ENCODE peak calls at places on chromosomes 11 and 22, in six cellular contexts. K is colonic mucosa, T is K562, N is PC-3, W is lung, L is uterus. O is an unnamed sample.

GRCh38 chr22:33757443-33758124 is 162.7 kb downstream of the LARGE1 start:
- DNase-seq in N (no peak), W (no peak), L (peak; percentile 61), K (no peak), T (no peak), O (no peak)

GRCh38 chr11:63745304-63746170 is 23.0 kb downstream of the ZFTA start:
- DNase-seq in N (peak; percentile 33), L (no peak), T (no peak), W (no peak), K (no peak), O (no peak)

GRCh38 chr11:111303476-111303875 is 5.1 kb downstream of the POU2AF3 start:
- DNase-seq in W (peak; percentile 71), T (no peak), K (peak; percentile 78), N (peak; percentile 67), L (no peak), O (peak; percentile 9)

GRCh38 chr11:74493816-74494630 is 499 bp upstream of the LIPT2 start:
- DNase-seq in K (no peak), W (no peak), L (no peak), N (peak; percentile 80), T (no peak), O (no peak)

GRCh38 chr11:61378713-61379313 is 13.6 kb upstream of the TMEM216 start:
- DNase-seq in K (no peak), W (no peak), T (no peak), N (peak; percentile 77), L (peak; percentile 57), O (no peak)

GRCh38 chr11:111018571-111018970 is 227.0 kb upstream of the POU2AF2 start:
- DNase-seq in T (no peak), K (no peak), N (no peak), W (no peak), L (no peak), O (no peak)

GRCh38 chr11:65911682-65912568 is 6.9 kb downstream of the C11orf68 start:
- DNase-seq in L (peak; percentile 79), T (peak; percentile 34), K (peak; percentile 58), N (peak; percentile 99), W (peak; percentile 52), O (peak; percentile 51)

GRCh38 chr22:30636226-30637077 is 871 bp downstream of the SLC35E4 start:
- DNase-seq in W (no peak), K (peak; percentile 46), T (no peak), N (peak; percentile 6), L (peak; percentile 27), O (no peak)

GRCh38 chr11:17462940-17463339 is 13.7 kb downstream of the ABCC8 start:
- DNase-seq in K (no peak), T (peak; percentile 70), W (no peak), N (no peak), L (no peak), O (no peak)

GRCh38 chr22:20853236-20853660 is 5.4 kb downstream of the PI4KA start:
- DNase-seq in L (no peak), W (no peak), N (no peak), K (no peak), T (peak; percentile 36), O (no peak)

GRCh38 chr11:44346983-44347382 is 37.0 kb upstream of the ALX4 start:
- DNase-seq in L (no peak), N (no peak), T (no peak), W (no peak), K (no peak), O (no peak)

GRCh38 chr11:12235549-12235944 is 125.2 kb downstream of the MICAL2 start:
- DNase-seq in W (no peak), N (no peak), T (peak; percentile 28), K (no peak), L (no peak), O (peak; percentile 43)

GRCh38 chr11:57276857-57277505 is 39.9 kb upstream of the APLNR start:
- DNase-seq in T (no peak), N (no peak), K (no peak), L (no peak), W (no peak), O (no peak)

GRCh38 chr11:1925373-1926155 is 6.1 kb downstream of the TNNT3 start:
- DNase-seq in L (no peak), T (no peak), N (no peak), W (no peak), K (no peak), O (no peak)

GRCh38 chr11:130159657-130160459 is at the start of gene ST14:
- DNase-seq in K (peak; percentile 89), L (no peak), W (peak; percentile 76), N (peak; percentile 81), T (no peak), O (no peak)

GRCh38 chr11:131980878-131981668 is 610.7 kb downstream of the NTM start:
- DNase-seq in L (no peak), W (no peak), N (no peak), T (no peak), K (no peak), O (no peak)

GRCh38 chr11:73387594-73388021 is 11.4 kb downstream of the RELT start:
- DNase-seq in T (no peak), W (no peak), K (no peak), N (no peak), L (no peak), O (no peak)

GRCh38 chr11:100849009-100849913 is 162.2 kb downstream of the ARHGAP42 start:
- DNase-seq in W (no peak), N (no peak), L (no peak), K (no peak), T (no peak), O (peak; percentile 81)

GRCh38 chr11:81237139-81237538 is 1496.5 kb downstream of the FAM181B start:
- DNase-seq in K (peak; percentile 36), W (no peak), T (no peak), L (no peak), N (peak; percentile 76), O (peak; percentile 33)
- TF ChIP-seq CTCF in K (peak; percentile 36), W (no peak), T (peak; percentile 13), L (no peak), N (peak; percentile 67), O (no peak)

DNA sequence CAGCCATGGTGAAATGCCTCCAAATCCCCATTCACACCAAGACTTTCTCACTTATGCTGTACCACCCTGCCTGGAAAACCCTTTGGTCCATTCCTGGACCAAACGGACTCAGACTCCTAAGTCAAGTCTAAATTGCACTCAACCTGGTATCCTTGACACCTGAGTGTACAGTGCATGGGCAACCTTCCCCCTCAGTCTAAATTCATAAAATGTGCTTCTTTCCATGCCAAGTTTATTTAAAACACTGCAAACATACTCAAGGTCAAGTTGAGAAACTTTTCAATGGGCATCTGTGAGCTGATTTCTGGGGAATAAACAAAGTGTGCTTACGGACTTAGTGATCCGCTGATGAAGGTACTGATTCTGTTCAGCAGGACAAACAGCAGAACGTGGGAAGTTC is 26.4 kb downstream of the HIRA start:
- DNase-seq in K (no peak), W (no peak), N (no peak), T (no peak), L (no peak), O (no peak)
- H3K36me3 ChIP-seq in K (peaks cover 4% of the 10 kb centered on the region), W (peaks cover 13% of the 10 kb centered on the region), N (peaks cover 15% of the 10 kb centered on the region), T (peaks cover 95% of the 10 kb centered on the region), L (no peaks in the 10 kb centered on the region), O (no peaks in the 10 kb centered on the region)

GRCh38 chr11:394858-395655 is 1.0 kb downstream of the PKP3 start:
- DNase-seq in W (no peak), L (no peak), T (peak; percentile 22), K (peak; percentile 26), N (no peak), O (no peak)

GRCh38 chr11:396511-396947 is 2.5 kb downstream of the PKP3 start:
- DNase-seq in W (no peak), T (no peak), N (no peak), L (no peak), K (peak; percentile 23), O (no peak)

GRCh38 chr11:398826-399225 is 4.8 kb downstream of the PKP3 start:
- DNase-seq in W (no peak), T (no peak), K (no peak), N (no peak), L (no peak), O (no peak)

GRCh38 chr11:395866-396265 is 1.9 kb downstream of the PKP3 start:
- DNase-seq in L (no peak), K (peak; percentile 22), N (no peak), T (no peak), W (no peak), O (no peak)

DNA sequence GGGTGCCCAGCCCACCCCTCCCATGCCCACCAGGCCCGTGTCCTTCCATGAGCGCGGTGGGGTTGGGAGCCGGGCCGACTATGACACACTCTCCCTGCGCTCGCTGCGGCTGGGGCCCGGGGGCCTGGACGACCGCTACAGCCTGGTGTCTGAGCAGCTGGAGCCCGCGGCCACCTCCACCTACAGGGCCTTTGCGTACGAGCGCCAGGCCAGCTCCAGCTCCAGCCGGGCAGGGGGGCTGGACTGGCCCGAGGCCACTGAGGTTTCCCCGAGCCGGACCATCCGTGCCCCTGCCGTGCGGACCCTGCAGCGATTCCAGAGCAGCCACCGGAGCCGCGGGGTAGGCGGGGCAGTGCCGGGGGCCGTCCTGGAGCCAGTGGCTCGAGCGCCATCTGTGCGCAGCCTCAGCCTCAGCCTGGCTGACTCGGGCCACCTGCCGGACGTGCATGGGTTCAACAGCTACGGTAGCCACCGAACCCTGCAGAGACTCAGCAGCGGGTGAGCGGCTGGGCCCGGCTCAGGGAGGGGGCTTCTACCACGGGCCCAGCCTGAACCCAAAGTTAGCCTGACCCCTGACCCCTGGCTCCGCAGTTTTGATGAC is 3.0 kb downstream of the PKP3 start:
- DNase-seq in K (peak; percentile 42), T (no peak), W (no peak), L (peak; percentile 68), N (no peak), O (peak; percentile 78)
- TF ChIP-seq CTCF in K (no peak), T (no peak), W (peak; percentile 50), L (peak; percentile 65), N (no peak), O (peak; percentile 62)

GRCh38 chr11:119323532-119324033 is 6.7 kb upstream of the MCAM start:
- DNase-seq in W (peak; percentile 79), N (peak; percentile 86), K (peak; percentile 84), T (peak; percentile 56), L (peak; percentile 79), O (peak; percentile 78)
- H3K36me3 ChIP-seq in W (no peaks in the 10 kb centered on the region), N (no peaks in the 10 kb centered on the region), K (no peaks in the 10 kb centered on the region), T (no peaks in the 10 kb centered on the region), L (no peaks in the 10 kb centered on the region), O (no peaks in the 10 kb centered on the region)

GRCh38 chr22:50012201-50013181 is at the start of gene IL17REL:
- DNase-seq in W (no peak), L (peak; percentile 34), K (no peak), N (peak; percentile 20), T (no peak), O (peak; percentile 22)
- TF ChIP-seq CTCF in W (no peak), L (no peak), K (no peak), N (no peak), T (peak; percentile 49), O (peak; percentile 26)

GRCh38 chr11:47620836-47621378 is 21.5 kb downstream of the MTCH2 start:
- DNase-seq in N (no peak), L (no peak), K (no peak), T (no peak), W (no peak), O (no peak)
- H3K36me3 ChIP-seq in N (peaks cover 37% of the 10 kb centered on the region), L (no peaks in the 10 kb centered on the region), K (peaks cover 8% of the 10 kb centered on the region), T (peaks cover 83% of the 10 kb centered on the region), W (peaks cover 26% of the 10 kb centered on the region), O (peaks cover 52% of the 10 kb centered on the region)

O was measured in cardiac muscle cell.